ENCODE peak calls at places on chromosome 3, in four cellular contexts. One of them, this sample, is unnamed.

GRCh38 chr3:119235151-119235550 is 5.5 kb downstream of the B4GALT4 start:
- DNase-seq in CD8-positive, alpha-beta T cell: no peak
- DNase-seq in RWPE1: peak; percentile 55
- DNase-seq in body of pancreas: no peak
- DNase-seq in this sample: no peak

GRCh38 chr3:197256836-197257444 is 41.5 kb downstream of the DLG1 start:
- DNase-seq in RWPE1: peak; percentile 22
- DNase-seq in body of pancreas: peak; percentile 51
- DNase-seq in CD8-positive, alpha-beta T cell: no peak
- DNase-seq in this sample: peak; percentile 21

GRCh38 chr3:187196573-187197094 is 652 bp upstream of the RTP1 start:
- DNase-seq in body of pancreas: no peak
- DNase-seq in CD8-positive, alpha-beta T cell: no peak
- DNase-seq in RWPE1: peak; percentile 30
- DNase-seq in this sample: no peak

GRCh38 chr3:50242778-50243551 is 7.0 kb downstream of the GNAI2 start:
- DNase-seq in RWPE1: no peak
- DNase-seq in CD8-positive, alpha-beta T cell: no peak
- DNase-seq in body of pancreas: peak; percentile 74
- DNase-seq in this sample: no peak

GRCh38 chr3:1404270-1404669 is 311.4 kb downstream of the CNTN6 start:
- DNase-seq in RWPE1: no peak
- DNase-seq in CD8-positive, alpha-beta T cell: no peak
- DNase-seq in body of pancreas: peak; percentile 69
- DNase-seq in this sample: no peak

GRCh38 chr3:28077566-28077965 is 163.9 kb upstream of the CMC1 start:
- DNase-seq in CD8-positive, alpha-beta T cell: no peak
- DNase-seq in RWPE1: no peak
- DNase-seq in body of pancreas: peak; percentile 34
- DNase-seq in this sample: no peak

GRCh38 chr3:38721207-38721772 is 71.8 kb upstream of the SCN5A start:
- DNase-seq in CD8-positive, alpha-beta T cell: no peak
- DNase-seq in RWPE1: no peak
- DNase-seq in body of pancreas: no peak
- DNase-seq in this sample: no peak

GRCh38 chr3:12730511-12731234 is 28.4 kb downstream of the TMEM40 start:
- DNase-seq in body of pancreas: no peak
- DNase-seq in CD8-positive, alpha-beta T cell: no peak
- DNase-seq in RWPE1: no peak
- DNase-seq in this sample: no peak

GRCh38 chr3:112132975-112133448 is at the start of gene GCSAM:
- DNase-seq in RWPE1: peak; percentile 42
- DNase-seq in CD8-positive, alpha-beta T cell: peak; percentile 34
- DNase-seq in body of pancreas: peak; percentile 57
- DNase-seq in this sample: peak; percentile 63

GRCh38 chr3:82030932-82031331 is 269.5 kb upstream of the GBE1 start:
- DNase-seq in CD8-positive, alpha-beta T cell: no peak
- DNase-seq in RWPE1: no peak
- DNase-seq in body of pancreas: no peak
- DNase-seq in this sample: no peak

GRCh38 chr3:134055661-134056060 is 25.9 kb upstream of the SLCO2A1 start:
- DNase-seq in CD8-positive, alpha-beta T cell: no peak
- DNase-seq in body of pancreas: no peak
- DNase-seq in RWPE1: no peak
- DNase-seq in this sample: no peak

GRCh38 chr3:65953881-65954733 is 84.6 kb downstream of the MAGI1 start:
- DNase-seq in RWPE1: no peak
- DNase-seq in CD8-positive, alpha-beta T cell: no peak
- DNase-seq in body of pancreas: peak; percentile 95
- DNase-seq in this sample: no peak

GRCh38 chr3:43559961-43560360 is 61.9 kb downstream of the ANO10 start:
- DNase-seq in RWPE1: no peak
- DNase-seq in body of pancreas: no peak
- DNase-seq in CD8-positive, alpha-beta T cell: no peak
- DNase-seq in this sample: no peak

GRCh38 chr3:69568926-69569325 is 170.3 kb upstream of the MITF start:
- DNase-seq in RWPE1: no peak
- DNase-seq in CD8-positive, alpha-beta T cell: no peak
- DNase-seq in body of pancreas: no peak
- DNase-seq in this sample: no peak

DNA sequence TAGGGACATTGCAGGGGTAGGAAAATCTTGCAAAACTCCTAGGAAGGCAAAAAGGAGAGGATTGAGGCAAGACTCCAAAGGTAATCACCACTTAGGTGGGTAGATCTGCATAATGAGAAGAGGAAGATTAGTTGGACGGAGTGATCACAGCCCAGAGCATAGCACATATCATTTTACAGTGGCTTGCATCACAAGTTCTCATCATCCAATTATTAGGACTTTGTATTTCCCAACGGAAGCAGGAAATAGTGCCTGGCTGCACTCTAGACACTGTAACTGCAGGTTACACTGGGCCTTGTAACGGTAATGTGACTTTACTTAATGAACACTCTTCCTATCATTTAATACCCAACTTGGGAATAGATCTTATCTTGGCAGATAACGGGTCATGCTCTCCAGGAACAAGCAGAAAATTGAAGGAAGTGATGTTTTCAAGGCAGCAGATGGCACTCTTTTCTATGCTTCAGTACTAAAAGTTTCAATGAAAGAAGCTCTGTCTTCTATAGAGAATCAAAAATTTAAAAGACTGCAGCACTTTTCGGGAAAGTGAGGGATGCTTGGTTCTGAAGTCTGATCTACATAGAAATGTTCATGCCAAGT is 101.9 kb upstream of the KCNMB2 start:
- DNase-seq in CD8-positive, alpha-beta T cell: no peak
- DNase-seq in body of pancreas: no peak
- DNase-seq in RWPE1: no peak
- DNase-seq in this sample: no peak
- TF ChIP-seq CTCF in CD8-positive, alpha-beta T cell: no peak
- TF ChIP-seq CTCF in body of pancreas: no peak
- TF ChIP-seq CTCF in RWPE1: no peak
- TF ChIP-seq CTCF in this sample: no peak

GRCh38 chr3:195080571-195081141 is 190.3 kb downstream of the XXYLT1 start:
- DNase-seq in CD8-positive, alpha-beta T cell: no peak
- DNase-seq in body of pancreas: peak; percentile 71
- DNase-seq in RWPE1: no peak
- DNase-seq in this sample: no peak
- H3K27ac ChIP-seq in CD8-positive, alpha-beta T cell: no peak overlapping the region
- H3K27ac ChIP-seq in body of pancreas: peak overlapping the region; percentile 70
- H3K27ac ChIP-seq in RWPE1: no peak overlapping the region
- H3K27ac ChIP-seq in this sample: no peak overlapping the region

GRCh38 chr3:40764722-40765121 is 240.0 kb downstream of the ZNF621 start:
- DNase-seq in CD8-positive, alpha-beta T cell: no peak
- DNase-seq in RWPE1: no peak
- DNase-seq in body of pancreas: no peak
- DNase-seq in this sample: no peak
- TF ChIP-seq CTCF in CD8-positive, alpha-beta T cell: no peak
- TF ChIP-seq CTCF in RWPE1: no peak
- TF ChIP-seq CTCF in body of pancreas: no peak
- TF ChIP-seq CTCF in this sample: no peak

GRCh38 chr3:170002829-170003228 is 35.0 kb upstream of the GPR160 start:
- DNase-seq in CD8-positive, alpha-beta T cell: no peak
- DNase-seq in RWPE1: no peak
- DNase-seq in body of pancreas: no peak
- DNase-seq in this sample: no peak

GRCh38 chr3:170003881-170004356 is 33.9 kb upstream of the GPR160 start:
- DNase-seq in RWPE1: no peak
- DNase-seq in body of pancreas: no peak
- DNase-seq in CD8-positive, alpha-beta T cell: no peak
- DNase-seq in this sample: no peak

GRCh38 chr3:170000051-170000450 is 33.4 kb downstream of the SEC62 start:
- DNase-seq in CD8-positive, alpha-beta T cell: no peak
- DNase-seq in RWPE1: no peak
- DNase-seq in body of pancreas: no peak
- DNase-seq in this sample: no peak

GRCh38 chr3:169999433-169999832 is 32.8 kb downstream of the SEC62 start:
- DNase-seq in RWPE1: no peak
- DNase-seq in body of pancreas: no peak
- DNase-seq in CD8-positive, alpha-beta T cell: no peak
- DNase-seq in this sample: no peak

GRCh38 chr3:170002231-170002630 is 35.6 kb upstream of the GPR160 start:
- DNase-seq in RWPE1: no peak
- DNase-seq in CD8-positive, alpha-beta T cell: no peak
- DNase-seq in body of pancreas: no peak
- DNase-seq in this sample: no peak
- H3K27ac ChIP-seq in RWPE1: no peak overlapping the region
- H3K27ac ChIP-seq in CD8-positive, alpha-beta T cell: no peak overlapping the region
- H3K27ac ChIP-seq in body of pancreas: no peak overlapping the region
- H3K27ac ChIP-seq in this sample: no peak overlapping the region

DNA sequence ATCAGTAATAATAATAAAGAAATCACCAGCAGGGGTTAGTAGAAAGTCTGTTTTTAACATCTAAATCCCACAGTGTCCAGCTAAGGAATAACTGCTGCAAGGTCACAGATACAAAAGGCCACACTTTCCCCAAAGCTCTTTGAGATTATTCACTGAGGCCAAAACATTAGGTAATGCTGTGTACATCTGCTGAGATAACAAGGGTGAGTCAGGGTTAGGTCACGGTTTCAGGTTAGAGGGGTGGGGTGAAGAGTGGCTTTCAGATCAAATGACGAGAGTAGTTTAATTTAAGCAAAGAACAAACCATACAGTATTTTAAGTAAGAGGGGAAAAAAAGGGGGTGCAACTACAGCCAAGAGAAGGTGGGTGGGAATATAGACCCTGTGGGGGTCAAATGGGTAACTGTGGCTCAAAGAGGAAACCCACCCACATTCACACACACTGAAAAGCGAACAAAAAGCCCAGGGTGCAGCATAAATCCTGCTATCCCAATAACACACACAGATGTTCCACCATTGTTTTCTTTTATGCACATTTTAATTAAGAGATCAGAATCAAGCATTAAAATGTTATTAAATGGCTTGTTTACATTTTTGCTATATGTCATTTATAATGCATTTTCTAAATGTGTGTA is 412.9 kb downstream of the TIGIT start:
- DNase-seq in RWPE1: peak; percentile 80
- DNase-seq in CD8-positive, alpha-beta T cell: no peak
- DNase-seq in body of pancreas: peak; percentile 80
- DNase-seq in this sample: no peak
- TF ChIP-seq CTCF in RWPE1: no peak
- TF ChIP-seq CTCF in CD8-positive, alpha-beta T cell: no peak
- TF ChIP-seq CTCF in body of pancreas: no peak
- TF ChIP-seq CTCF in this sample: no peak

GRCh38 chr3:62188547-62189375 is 184.6 kb downstream of the FEZF2 start:
- DNase-seq in CD8-positive, alpha-beta T cell: peak; percentile 10
- DNase-seq in RWPE1: peak; percentile 61
- DNase-seq in body of pancreas: peak; percentile 75
- DNase-seq in this sample: peak; percentile 50

GRCh38 chr3:62197613-62198012 is 175.7 kb downstream of the FEZF2 start:
- DNase-seq in RWPE1: no peak
- DNase-seq in body of pancreas: no peak
- DNase-seq in CD8-positive, alpha-beta T cell: no peak
- DNase-seq in this sample: no peak

GRCh38 chr3:62189376-62189698 is 184.0 kb downstream of the FEZF2 start:
- DNase-seq in body of pancreas: no peak
- DNase-seq in CD8-positive, alpha-beta T cell: no peak
- DNase-seq in RWPE1: no peak
- DNase-seq in this sample: no peak

GRCh38 chr3:62199126-62199525 is 174.2 kb downstream of the FEZF2 start:
- DNase-seq in CD8-positive, alpha-beta T cell: no peak
- DNase-seq in body of pancreas: no peak
- DNase-seq in RWPE1: no peak
- DNase-seq in this sample: no peak

GRCh38 chr3:62193586-62194345 is 179.6 kb downstream of the FEZF2 start:
- DNase-seq in CD8-positive, alpha-beta T cell: no peak
- DNase-seq in body of pancreas: no peak
- DNase-seq in RWPE1: no peak
- DNase-seq in this sample: no peak
- H3K27ac ChIP-seq in CD8-positive, alpha-beta T cell: no peak overlapping the region
- H3K27ac ChIP-seq in body of pancreas: no peak overlapping the region
- H3K27ac ChIP-seq in RWPE1: no peak overlapping the region
- H3K27ac ChIP-seq in this sample: no peak overlapping the region

GRCh38 chr3:30557904-30558303 is 48.5 kb upstream of the TGFBR2 start:
- DNase-seq in body of pancreas: no peak
- DNase-seq in RWPE1: no peak
- DNase-seq in CD8-positive, alpha-beta T cell: no peak
- DNase-seq in this sample: no peak
- TF ChIP-seq CTCF in body of pancreas: no peak
- TF ChIP-seq CTCF in RWPE1: no peak
- TF ChIP-seq CTCF in CD8-positive, alpha-beta T cell: no peak
- TF ChIP-seq CTCF in this sample: no peak

GRCh38 chr3:195109098-195109657 is 161.8 kb downstream of the XXYLT1 start:
- DNase-seq in CD8-positive, alpha-beta T cell: no peak
- DNase-seq in RWPE1: no peak
- DNase-seq in body of pancreas: no peak
- DNase-seq in this sample: no peak

GRCh38 chr3:195112361-195112791 is 158.6 kb downstream of the XXYLT1 start:
- DNase-seq in RWPE1: no peak
- DNase-seq in CD8-positive, alpha-beta T cell: no peak
- DNase-seq in body of pancreas: no peak
- DNase-seq in this sample: no peak

GRCh38 chr3:195110647-195111321 is 160.2 kb downstream of the XXYLT1 start:
- DNase-seq in body of pancreas: peak; percentile 50
- DNase-seq in RWPE1: no peak
- DNase-seq in CD8-positive, alpha-beta T cell: no peak
- DNase-seq in this sample: no peak

GRCh38 chr3:195113074-195113473 is 157.9 kb downstream of the XXYLT1 start:
- DNase-seq in CD8-positive, alpha-beta T cell: no peak
- DNase-seq in RWPE1: no peak
- DNase-seq in body of pancreas: no peak
- DNase-seq in this sample: no peak

DNA sequence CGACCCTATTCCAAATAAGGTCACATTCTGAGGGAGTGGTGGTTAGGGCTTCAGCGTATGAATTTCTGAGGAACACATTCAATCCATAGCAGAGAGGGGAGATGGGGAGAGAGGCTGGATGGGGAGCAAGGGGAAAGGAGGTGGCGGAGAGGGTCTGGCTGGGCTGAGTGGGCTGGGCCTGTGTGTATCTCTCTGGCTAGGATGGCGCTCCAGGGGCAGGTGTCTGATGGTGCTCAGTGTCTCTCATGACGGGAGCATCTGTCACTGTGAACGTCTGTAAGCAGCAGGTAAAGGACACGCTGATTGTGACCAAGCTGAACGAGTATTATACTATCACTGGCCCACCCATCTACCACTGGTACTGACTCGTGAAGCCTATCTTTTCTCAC is 159.6 kb downstream of the XXYLT1 start:
- DNase-seq in RWPE1: no peak
- DNase-seq in body of pancreas: no peak
- DNase-seq in CD8-positive, alpha-beta T cell: no peak
- DNase-seq in this sample: no peak
- H3K27ac ChIP-seq in RWPE1: peak overlapping the region; percentile 19
- H3K27ac ChIP-seq in body of pancreas: no peak overlapping the region
- H3K27ac ChIP-seq in CD8-positive, alpha-beta T cell: no peak overlapping the region
- H3K27ac ChIP-seq in this sample: no peak overlapping the region

This sample was measured in CD4-positive, alpha-beta T cell.